ENCODE peak calls at places on chromosomes 4 and X, in nine cellular contexts. C is CD8-positive, alpha-beta memory T cell; N is Jurkat, Clone E6-1; F is NT2/D1; A is AG10803; K is adrenal gland; L is choroid plexus epithelial cell; G is A549; T is tibial artery. S is an unnamed sample.

GRCh38 chrX:51336584-51336983 is 4.0 kb downstream of the NUDT10 start:
- DNase-seq in F (no peak), T (no peak), G (peak), A (peak), C (peak), L (peak), N (peak), K (peak), S (peak)

GRCh38 chr4:53507671-53508286 is 83.5 kb downstream of the LNX1 start:
- DNase-seq in N (no peak), T (peak), K (peak), A (peak), G (no peak), L (peak), F (no peak), C (no peak), S (peak)

GRCh38 chr4:153488006-153488718 is 22.0 kb downstream of the TMEM131L start:
- DNase-seq in F (no peak), A (no peak), K (no peak), N (peak), T (no peak), C (peak), G (no peak), L (peak), S (no peak)

GRCh38 chr4:102867278-102868152 is 1.3 kb upstream of the CISD2 start:
- DNase-seq in C (no peak), F (no peak), T (no peak), G (peak), N (no peak), L (no peak), K (no peak), A (no peak), S (no peak)

GRCh38 chr4:82691431-82691830 is 107.2 kb downstream of the SCD5 start:
- DNase-seq in F (no peak), L (no peak), G (no peak), K (no peak), A (no peak), T (no peak), N (no peak), C (no peak), S (no peak)

GRCh38 chrX:130170752-130171445 is 863 bp upstream of the RAB33A start:
- DNase-seq in A (no peak), K (peak), T (peak), F (no peak), N (peak), G (peak), C (peak), L (peak), S (peak)

GRCh38 chrX:107684956-107685385 is 56.7 kb downstream of the PRPS1 start:
- DNase-seq in T (peak), C (no peak), K (peak), A (no peak), N (peak), F (no peak), G (peak), L (peak), S (peak)

GRCh38 chr4:184534511-184535391 is 60.4 kb upstream of the IRF2 start:
- DNase-seq in G (no peak), K (no peak), T (no peak), N (peak), C (no peak), F (no peak), A (peak), L (peak), S (no peak)

GRCh38 chr4:5045099-5045498 is 6.2 kb upstream of the STK32B start:
- DNase-seq in A (peak), G (no peak), L (peak), N (peak), C (no peak), F (no peak), K (peak), T (peak), S (no peak)

GRCh38 chr4:180947421-180947820 is 1295.8 kb upstream of the TENM3 start:
- DNase-seq in G (no peak), C (no peak), A (peak), N (no peak), K (no peak), L (peak), T (no peak), F (no peak), S (no peak)

GRCh38 chr4:7207791-7208231 is 15.5 kb downstream of the SORCS2 start:
- DNase-seq in K (no peak), F (no peak), G (no peak), C (no peak), N (no peak), T (no peak), L (peak), A (peak), S (no peak)

GRCh38 chrX:8254386-8254785 is 83.3 kb upstream of the VCX2 start:
- DNase-seq in K (no peak), C (no peak), N (no peak), T (no peak), L (no peak), F (no peak), A (no peak), G (no peak), S (no peak)

GRCh38 chr4:105843941-105844340 is 51.3 kb upstream of the NPNT start:
- DNase-seq in L (peak), T (no peak), A (peak), F (no peak), N (no peak), K (no peak), C (no peak), G (no peak), S (no peak)

GRCh38 chr4:86302242-86302641 is 57.6 kb downstream of the MAPK10 start:
- DNase-seq in C (no peak), T (no peak), N (no peak), G (no peak), F (no peak), K (peak), A (peak), L (no peak), S (peak)

GRCh38 chr4:57109530-57109846 is 697 bp downstream of the IGFBP7 start:
- DNase-seq in N (no peak), C (no peak), T (no peak), F (no peak), A (no peak), G (no peak), K (no peak), L (peak), S (no peak)

GRCh38 chr4:10045481-10045880 is 24.2 kb upstream of the SLC2A9 start:
- DNase-seq in C (no peak), K (no peak), T (no peak), F (no peak), A (peak), N (no peak), L (peak), G (peak), S (no peak)

GRCh38 chr4:153497988-153498967 is 32.1 kb downstream of the TMEM131L start:
- DNase-seq in L (peak), C (no peak), T (no peak), G (no peak), F (no peak), K (no peak), N (no peak), A (peak), S (no peak)

GRCh38 chrX:67114635-67115034 is 429.2 kb upstream of the AR start:
- DNase-seq in N (no peak), F (no peak), K (no peak), T (no peak), C (no peak), A (no peak), G (no peak), L (no peak), S (no peak)

GRCh38 chr4:86587016-86587713 is 7.0 kb upstream of the PTPN13 start:
- DNase-seq in L (no peak), A (no peak), N (no peak), C (no peak), G (no peak), T (no peak), K (no peak), F (no peak), S (no peak)

GRCh38 chr4:78018271-78019049 is 38.7 kb upstream of the FRAS1 start:
- DNase-seq in G (no peak), L (no peak), F (no peak), K (no peak), T (no peak), A (no peak), N (no peak), C (no peak), S (no peak)

GRCh38 chr4:154485127-154485773 is 6.3 kb downstream of the DCHS2 start:
- DNase-seq in G (no peak), N (no peak), L (no peak), F (no peak), K (no peak), A (no peak), C (no peak), T (no peak), S (no peak)

GRCh38 chr4:111136438-111136837 is 513.6 kb upstream of the PITX2 start:
- DNase-seq in G (peak), C (no peak), F (peak), A (peak), N (no peak), T (no peak), K (no peak), L (peak), S (no peak)

GRCh38 chr4:130233377-130234047 is 1137.6 kb downstream of the C4orf33 start:
- DNase-seq in K (no peak), N (peak), C (no peak), G (no peak), F (no peak), T (no peak), L (peak), A (no peak), S (no peak)

GRCh38 chr4:128776794-128777216 is 32.7 kb upstream of the JADE1 start:
- DNase-seq in L (peak), K (peak), N (no peak), F (no peak), C (no peak), T (peak), A (peak), G (peak), S (peak)

GRCh38 chr4:188246488-188246887 is 107.2 kb downstream of the TRIML1 start:
- DNase-seq in C (no peak), L (no peak), K (no peak), G (peak), F (peak), A (no peak), N (no peak), T (no peak), S (no peak)

GRCh38 chr4:25563071-25563564 is 92.5 kb upstream of the SLC34A2 start:
- DNase-seq in N (no peak), F (no peak), C (no peak), A (no peak), G (peak), T (no peak), L (no peak), K (no peak), S (no peak)

GRCh38 chr4:90994883-90995484 is 867.8 kb downstream of the CCSER1 start:
- DNase-seq in T (no peak), G (no peak), L (no peak), K (no peak), N (no peak), A (no peak), C (no peak), F (no peak), S (no peak)

GRCh38 chrX:39619182-39620009 is 478.4 kb downstream of the BCOR start:
- DNase-seq in C (no peak), A (no peak), L (peak), F (no peak), K (no peak), N (no peak), T (no peak), G (peak), S (peak)

GRCh38 chrX:115030635-115031034 is 13.2 kb upstream of the IL13RA2 start:
- DNase-seq in K (no peak), C (no peak), F (no peak), A (no peak), N (no peak), G (no peak), L (no peak), T (no peak), S (no peak)

GRCh38 chr4:148431401-148431800 is 10.8 kb downstream of the NR3C2 start:
- DNase-seq in T (no peak), N (no peak), L (no peak), G (no peak), K (no peak), A (no peak), F (no peak), C (no peak), S (no peak)

GRCh38 chrX:49761481-49761880 is 65.7 kb upstream of the PAGE1 start:
- DNase-seq in K (peak), G (peak), N (peak), F (peak), L (peak), T (no peak), C (no peak), A (peak), S (no peak)

GRCh38 chrX:67587946-67588624 is 44.3 kb downstream of the AR start:
- DNase-seq in G (no peak), K (no peak), L (no peak), F (no peak), T (peak), N (no peak), A (no peak), C (no peak), S (no peak)

GRCh38 chr4:131764730-131765129 is 1384.4 kb upstream of the PCDH10 start:
- DNase-seq in L (no peak), C (peak), N (no peak), F (no peak), T (no peak), A (no peak), G (no peak), K (no peak), S (no peak)

GRCh38 chrX:103464071-103464773 is 55.1 kb downstream of the RAB40A start:
- DNase-seq in C (no peak), A (peak), N (peak), L (peak), F (no peak), T (no peak), G (peak), K (peak), S (no peak)

GRCh38 chr4:83862471-83862870 is 326.6 kb downstream of the GPAT3 start:
- DNase-seq in T (no peak), L (peak), C (no peak), F (no peak), G (no peak), A (peak), N (no peak), K (no peak), S (no peak)

GRCh38 chr4:73962724-73963123 is 19.1 kb downstream of the PF4 start:
- DNase-seq in L (no peak), F (no peak), N (no peak), G (no peak), A (no peak), T (no peak), C (no peak), K (no peak), S (no peak)
- H3K4me3 ChIP-seq in L (no peak), F (no peak), N (no peak), G (no peak), A (no peak), T (no peak), C (no peak), K (no peak), S (no peak)

GRCh38 chr4:38610844-38611550 is 53.0 kb upstream of the KLF3 start:
- DNase-seq in G (no peak), T (no peak), L (no peak), K (peak), N (no peak), C (no peak), A (no peak), F (no peak), S (peak)
- H3K4me3 ChIP-seq in G (no peak), T (no peak), L (no peak), K (no peak), N (no peak), C (no peak), A (no peak), F (no peak), S (no peak)

GRCh38 chr4:104494161-104494560 is 533 bp downstream of the CXXC4 start:
- DNase-seq in T (no peak), C (no peak), L (no peak), F (no peak), A (no peak), G (no peak), K (no peak), N (no peak), S (no peak)
- H3K4me3 ChIP-seq in T (peak), C (no peak), L (no peak), F (peak), A (no peak), G (peak), K (no peak), N (peak), S (peak)

GRCh38 chrX:141838016-141838415 is at the start of gene MAGEC3:
- DNase-seq in T (no peak), G (no peak), N (no peak), K (no peak), F (no peak), A (no peak), L (no peak), C (no peak), S (no peak)

DNA sequence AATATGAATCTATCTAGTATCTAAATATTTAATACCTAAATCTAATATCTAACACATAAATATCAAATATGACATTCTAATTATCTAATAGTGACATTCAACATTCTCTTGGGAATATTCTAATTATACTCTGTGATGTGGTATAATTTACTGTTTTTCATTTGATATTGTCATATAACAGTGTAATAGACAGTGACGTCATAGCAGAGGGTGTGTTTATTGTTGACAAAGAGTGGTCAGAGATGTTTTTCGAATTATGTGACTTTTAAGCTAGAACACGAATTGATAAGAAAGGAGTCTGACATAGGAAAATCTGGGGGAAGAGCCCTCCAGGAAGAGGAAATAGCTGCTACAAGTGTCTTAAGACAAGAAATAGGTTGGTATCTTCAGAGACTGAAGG is 5.9 kb upstream of the MAGEC3 start:
- DNase-seq in G (no peak), N (no peak), A (no peak), C (no peak), F (no peak), T (no peak), L (no peak), K (no peak), S (no peak)
- H3K4me3 ChIP-seq in G (no peak), N (no peak), A (no peak), C (no peak), F (no peak), T (no peak), L (no peak), K (no peak), S (no peak)

DNA sequence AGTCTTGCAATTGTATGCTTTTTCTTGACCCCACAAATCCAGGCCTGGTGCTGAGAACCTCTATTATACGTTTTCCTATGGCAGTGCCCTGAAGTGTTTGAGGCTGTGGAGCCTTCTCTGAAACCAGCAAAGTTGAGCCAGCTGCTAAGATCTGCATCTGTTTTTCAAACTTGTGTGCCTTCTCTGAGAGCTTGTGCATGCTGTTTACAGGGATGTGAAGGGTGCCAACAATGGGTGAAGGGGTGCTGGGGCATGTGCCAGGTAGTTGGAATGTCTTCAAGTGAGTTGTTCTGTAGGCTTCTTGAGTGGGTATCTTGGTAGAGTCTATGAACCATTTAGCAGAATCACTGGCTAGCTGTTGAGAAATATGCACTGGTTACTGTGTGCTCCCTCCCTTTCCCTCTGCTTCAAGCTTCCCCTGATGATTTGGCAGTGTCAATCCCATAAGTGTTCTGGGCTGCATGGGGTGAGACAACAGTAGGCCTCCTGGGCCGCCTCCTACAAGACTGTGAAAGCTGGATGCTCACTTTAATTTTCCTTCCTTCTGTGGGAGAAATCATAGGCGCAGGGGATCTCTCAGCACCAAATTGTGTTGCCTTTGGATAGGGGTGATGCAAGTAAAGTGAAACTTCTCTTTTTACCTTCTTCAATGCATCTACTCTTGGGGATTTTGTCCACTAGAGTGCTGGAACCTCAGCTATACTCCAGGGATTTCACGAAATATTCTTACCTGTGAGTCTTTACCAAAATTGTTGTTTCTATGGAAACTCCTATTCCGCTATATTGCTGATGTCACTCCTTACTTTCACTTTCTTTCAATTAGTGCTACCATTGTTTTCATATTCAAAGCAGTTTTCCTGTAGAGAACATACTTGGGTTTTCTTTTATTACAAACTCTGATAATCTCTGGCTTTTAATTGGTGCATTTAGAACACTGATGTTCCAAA is 30.0 kb downstream of the ITM2A start:
- DNase-seq in N (no peak), K (no peak), A (no peak), L (no peak), G (no peak), T (no peak), C (no peak), F (no peak), S (no peak)
- H3K4me3 ChIP-seq in N (peak), K (no peak), A (no peak), L (no peak), G (no peak), T (no peak), C (peak), F (no peak), S (no peak)

DNA sequence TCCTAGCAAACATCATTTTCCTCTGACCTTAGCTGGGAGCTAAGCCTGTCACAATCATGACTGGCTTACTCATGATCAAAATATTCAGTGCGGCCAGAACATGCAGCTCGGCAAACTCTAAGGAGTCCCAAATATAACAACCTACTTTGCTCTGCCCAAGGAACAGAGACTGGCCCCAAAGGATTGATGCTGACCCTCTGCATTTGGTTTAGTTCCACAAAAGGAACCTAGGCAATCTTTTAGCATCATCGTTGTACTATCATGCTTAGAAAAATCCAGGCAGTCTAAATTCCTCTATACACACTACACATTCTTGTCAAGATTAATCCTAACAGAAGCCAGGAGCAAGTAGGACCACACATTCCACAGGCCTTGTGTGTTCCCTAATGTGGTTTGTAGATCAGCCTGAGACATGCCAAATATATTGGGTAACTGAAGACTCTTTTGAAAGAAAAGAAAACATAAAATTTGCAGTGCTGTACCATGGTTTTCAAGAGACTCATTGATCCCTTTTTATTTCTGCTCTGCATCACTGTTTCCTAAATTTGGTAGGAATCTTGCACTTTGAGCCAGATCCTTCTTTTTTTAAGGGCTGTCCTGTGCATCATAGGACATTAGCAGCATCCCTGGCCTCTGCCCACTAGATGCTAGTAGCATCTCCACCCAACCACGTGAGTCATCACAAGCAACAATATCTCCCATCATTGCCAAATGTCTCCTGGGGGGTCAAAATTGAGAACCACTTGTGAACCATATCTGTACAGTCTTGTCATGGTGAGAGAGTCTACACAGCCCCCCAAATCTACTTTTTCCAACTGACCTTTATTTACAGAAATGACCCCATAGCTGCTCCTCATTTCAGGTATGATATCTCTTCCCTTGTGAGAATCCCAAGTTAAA is 17.6 kb upstream of the CC2D2A start:
- DNase-seq in G (peak), N (no peak), C (no peak), T (peak), A (peak), F (no peak), K (no peak), L (peak), S (peak)
- H3K4me3 ChIP-seq in G (no peak), N (no peak), C (no peak), T (no peak), A (no peak), F (no peak), K (no peak), L (no peak), S (no peak)

GRCh38 chrX:119062750-119063374 is 9.9 kb upstream of the CT47C1 start:
- DNase-seq in C (no peak), T (no peak), F (peak), A (no peak), G (no peak), L (peak), N (no peak), K (no peak), S (peak)
- H3K4me3 ChIP-seq in C (no peak), T (no peak), F (no peak), A (no peak), G (no peak), L (no peak), N (no peak), K (no peak), S (no peak)